ENCODE peak calls at places on chromosomes 16 and 17, in four cellular contexts. V, A, N and Z are unnamed samples.

GRCh38 chr17:47802341-47803022 is 19.1 kb downstream of the OSBPL7 start:
- DNase-seq in V (peak; percentile 68), A (no peak), N (peak; percentile 90), Z (peak; percentile 92)

GRCh38 chr17:80092959-80093358 is 8.4 kb upstream of the GAA start:
- DNase-seq in V (no peak), A (no peak), N (no peak), Z (no peak)

GRCh38 chr17:62781826-62782225 is 26.3 kb downstream of the MARCHF10 start:
- DNase-seq in V (no peak), A (no peak), N (no peak), Z (no peak)

GRCh38 chr16:47254771-47255170 is 111.0 kb upstream of the NETO2 start:
- DNase-seq in V (no peak), A (no peak), N (no peak), Z (no peak)

GRCh38 chr16:54359555-54359954 is 73.0 kb upstream of the IRX3 start:
- DNase-seq in V (no peak), A (no peak), N (no peak), Z (no peak)

GRCh38 chr16:3591991-3592390 is 14.8 kb upstream of the NLRC3 start:
- DNase-seq in V (no peak), A (no peak), N (no peak), Z (no peak)

GRCh38 chr17:70099267-70099666 is 24.2 kb downstream of the KCNJ16 start:
- DNase-seq in V (no peak), A (no peak), N (no peak), Z (no peak)

GRCh38 chr17:81683208-81683583 is 401 bp downstream of the ARL16 start:
- DNase-seq in V (no peak), A (no peak), N (no peak), Z (no peak)

GRCh38 chr16:68707341-68708152 is 29.5 kb upstream of the CDH1 start:
- DNase-seq in V (peak; percentile 64), A (no peak), N (no peak), Z (peak; percentile 42)

GRCh38 chr17:12667299-12667958 is 1.7 kb downstream of the MYOCD start:
- DNase-seq in V (peak; percentile 40), A (no peak), N (peak; percentile 13), Z (peak; percentile 54)

GRCh38 chr16:46573008-46573833 is 48.0 kb downstream of the SHCBP1 start:
- DNase-seq in V (no peak), A (no peak), N (no peak), Z (peak; percentile 2)

GRCh38 chr17:57357392-57357784 is 101.1 kb downstream of the MSI2 start:
- DNase-seq in V (no peak), A (no peak), N (no peak), Z (peak; percentile 92)

GRCh38 chr16:76583466-76583865 is 306.3 kb downstream of the CNTNAP4 start:
- DNase-seq in V (no peak), A (no peak), N (peak; percentile 55), Z (no peak)

GRCh38 chr17:27878776-27879562 is 14.2 kb downstream of the LYRM9 start:
- DNase-seq in V (no peak), A (no peak), N (peak; percentile 30), Z (no peak)

GRCh38 chr16:3235856-3236669 is 1.1 kb upstream of the ZNF200 start:
- DNase-seq in V (no peak), A (no peak), N (no peak), Z (peak; percentile 79)

GRCh38 chr17:57949649-57950048 is 5.6 kb downstream of the CUEDC1 start:
- DNase-seq in V (no peak), A (no peak), N (no peak), Z (no peak)

GRCh38 chr17:21163101-21163500 is 36.3 kb downstream of the DHRS7B start:
- DNase-seq in V (no peak), A (no peak), N (no peak), Z (no peak)

GRCh38 chr17:45430738-45431530 is 1.7 kb downstream of the ARHGAP27 start:
- DNase-seq in V (no peak), A (no peak), N (no peak), Z (peak; percentile 96)

GRCh38 chr17:69335018-69335417 is 8.1 kb upstream of the ABCA5 start:
- DNase-seq in V (peak; percentile 69), A (no peak), N (peak; percentile 36), Z (peak; percentile 83)

GRCh38 chr16:67964477-67965131 is 3.8 kb downstream of the SLC12A4 start:
- DNase-seq in V (no peak), A (no peak), N (no peak), Z (no peak)

GRCh38 chr16:20874088-20874581 is 26.0 kb downstream of the DCUN1D3 start:
- DNase-seq in V (no peak), A (no peak), N (no peak), Z (no peak)

GRCh38 chr16:9437115-9437514 is 345.7 kb downstream of the HAPSTR1 start:
- DNase-seq in V (peak; percentile 37), A (no peak), N (peak; percentile 44), Z (no peak)

GRCh38 chr16:17161034-17161433 is 309.7 kb downstream of the XYLT1 start:
- DNase-seq in V (no peak), A (no peak), N (no peak), Z (no peak)

GRCh38 chr16:9077001-9077809 is 14.2 kb upstream of the HAPSTR1 start:
- DNase-seq in V (peak; percentile 47), A (no peak), N (peak; percentile 37), Z (no peak)

GRCh38 chr16:81451753-81452680 is 7.4 kb downstream of the CMIP start:
- DNase-seq in V (no peak), A (no peak), N (no peak), Z (no peak)

GRCh38 chr16:3652373-3653037 is 2.0 kb upstream of the DNASE1 start:
- DNase-seq in V (no peak), A (no peak), N (peak; percentile 22), Z (no peak)

GRCh38 chr17:52648995-52649394 is 490.5 kb upstream of the CA10 start:
- DNase-seq in V (no peak), A (no peak), N (no peak), Z (no peak)

GRCh38 chr17:62724398-62725146 is 83.5 kb downstream of the MARCHF10 start:
- DNase-seq in V (no peak), A (peak; percentile 91), N (no peak), Z (no peak)

GRCh38 chr17:73759324-73760185 is 115.3 kb upstream of the SDK2 start:
- DNase-seq in V (no peak), A (no peak), N (peak; percentile 79), Z (no peak)
- TF ChIP-seq JUND in V (no peak), A (no peak), N (no peak), Z (no peak)

GRCh38 chr17:75125984-75126383 is 5.6 kb downstream of the NT5C start:
- DNase-seq in V (no peak), A (no peak), N (peak; percentile 54), Z (no peak)

GRCh38 chr17:75128694-75129505 is 2.6 kb downstream of the NT5C start:
- DNase-seq in V (no peak), A (no peak), N (no peak), Z (no peak)

GRCh38 chr17:75124819-75125162 is 6.8 kb downstream of the NT5C start:
- DNase-seq in V (no peak), A (no peak), N (no peak), Z (no peak)

GRCh38 chr17:75126954-75127353 is 4.6 kb downstream of the NT5C start:
- DNase-seq in V (no peak), A (no peak), N (no peak), Z (no peak)

DNA sequence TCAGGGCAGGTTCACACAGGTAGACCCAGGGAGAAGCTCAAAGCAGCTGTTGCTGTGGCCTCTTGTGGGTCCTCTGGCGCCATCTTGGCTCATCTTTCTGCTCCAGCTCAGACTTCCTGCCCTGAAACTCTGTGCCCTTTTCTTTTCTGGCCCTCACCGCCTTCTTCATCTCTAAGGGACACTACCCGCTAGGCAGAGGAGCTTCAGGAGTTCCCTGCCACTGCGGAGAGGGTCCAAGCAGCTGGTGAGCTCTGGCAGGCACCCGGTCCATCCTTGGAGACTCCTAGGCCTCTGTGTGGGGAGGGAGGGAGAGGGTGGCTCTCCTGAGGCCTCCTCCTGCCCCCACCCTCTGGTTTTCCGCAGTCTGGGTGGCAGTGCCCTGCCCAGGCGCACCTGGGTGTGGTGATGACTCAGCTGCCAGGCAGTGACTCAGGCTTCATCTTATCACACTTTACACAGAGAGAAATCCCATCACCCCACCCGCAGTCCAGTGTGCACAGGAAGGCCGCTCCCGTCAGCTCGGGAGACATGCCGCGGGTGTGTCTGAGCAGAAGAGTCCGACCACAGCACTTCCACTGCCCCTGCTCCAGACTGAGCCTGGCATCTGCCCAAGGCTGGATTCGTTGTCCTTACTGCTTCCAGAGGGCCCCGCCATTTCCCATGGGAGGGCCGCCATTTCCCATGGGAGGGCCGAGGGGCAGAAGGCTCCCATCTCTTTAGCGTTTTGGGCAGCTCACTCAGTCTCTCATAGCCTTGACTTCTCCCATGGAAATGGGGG is 7.3 kb downstream of the NT5C start:
- DNase-seq in V (peak; percentile 99), A (no peak), N (no peak), Z (no peak)
- TF ChIP-seq JUND in V (no peak), A (no peak), N (peak; percentile 79), Z (no peak)

DNA sequence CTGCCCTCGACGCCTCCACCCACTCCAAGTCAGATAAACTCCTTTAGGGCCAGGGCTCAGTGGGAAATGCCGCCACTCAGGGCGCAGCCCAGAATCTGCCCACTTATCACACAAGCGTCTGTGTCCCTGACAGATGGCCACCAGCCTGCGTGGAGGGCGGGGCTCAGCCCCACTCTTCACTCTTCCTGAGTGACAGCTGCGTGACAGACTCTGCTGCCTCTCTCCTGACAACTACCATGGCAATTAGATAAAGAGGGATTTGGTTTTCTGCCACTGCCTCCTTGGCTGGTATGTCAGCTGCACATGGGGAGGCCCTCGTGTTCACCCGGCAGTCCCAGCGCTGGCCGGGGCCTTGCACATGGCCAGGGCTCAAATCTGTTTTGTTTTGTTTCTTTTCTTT is 96.2 kb downstream of the RTN4RL1 start:
- DNase-seq in V (no peak), A (no peak), N (no peak), Z (no peak)
- TF ChIP-seq JUND in V (no peak), A (no peak), N (no peak), Z (no peak)

GRCh38 chr17:4554997-4555799 is at the start of gene MYBBP1A:
- DNase-seq in V (peak; percentile 86), A (peak; percentile 83), N (peak; percentile 100), Z (peak; percentile 94)

GRCh38 chr17:4554441-4554996 is 665 bp downstream of the MYBBP1A start:
- DNase-seq in V (no peak), A (no peak), N (no peak), Z (no peak)

GRCh38 chr17:4556996-4557395 is 1.8 kb upstream of the MYBBP1A start:
- DNase-seq in V (no peak), A (no peak), N (no peak), Z (no peak)

GRCh38 chr17:4557626-4558310 is 2.6 kb upstream of the MYBBP1A start:
- DNase-seq in V (no peak), A (no peak), N (no peak), Z (no peak)

DNA sequence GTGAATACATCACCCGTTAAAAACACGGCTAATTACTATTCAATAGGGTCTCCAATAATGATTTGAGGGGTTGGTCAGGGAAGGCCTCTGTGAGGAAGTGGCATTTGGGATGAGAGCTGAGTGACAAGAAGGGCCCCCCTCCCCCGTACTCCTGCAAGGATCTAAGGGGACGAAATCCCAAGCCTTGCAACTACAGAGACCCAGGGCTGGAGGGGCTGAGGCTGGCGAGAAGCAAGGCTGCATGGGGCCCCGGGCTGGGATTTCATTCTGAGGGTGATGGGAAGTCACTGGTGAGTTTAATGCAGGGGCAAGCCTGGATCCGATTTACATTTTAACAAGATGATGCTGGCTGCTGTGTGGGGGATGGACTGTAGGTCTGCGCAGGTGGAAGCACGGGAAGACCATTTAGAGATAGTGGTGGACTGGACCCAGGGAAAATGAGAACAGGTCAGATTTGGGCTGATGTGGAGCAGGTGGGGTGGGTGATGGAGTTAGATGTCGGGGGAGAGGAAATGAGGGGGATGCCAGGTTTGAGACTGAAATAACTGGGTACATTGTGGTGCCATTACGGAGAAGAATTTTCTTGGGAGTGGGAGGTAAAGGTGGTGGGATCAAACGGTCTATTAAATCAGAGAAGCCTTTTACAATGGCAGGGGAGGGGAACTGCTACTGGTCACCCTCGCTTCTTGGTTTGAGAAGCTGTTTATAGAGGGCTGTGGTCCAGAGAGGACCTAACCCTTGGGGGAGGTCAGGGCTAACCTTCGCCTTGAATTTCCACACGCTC is 871 bp upstream of the MYBBP1A start:
- DNase-seq in V (no peak), A (no peak), N (peak; percentile 64), Z (no peak)
- TF ChIP-seq JUND in V (no peak), A (no peak), N (no peak), Z (no peak)